ENCODE peak calls at places on chromosome 12, in six cellular contexts. N is IMR-90, H is HFFc6, S is left colon, P is Ammon's horn, V is hypothalamus. L is an unnamed sample.

GRCh38 chr12:106080111-106080732 is 58.5 kb downstream of the NUAK1 start:
- DNase-seq in N (peak), H (peak), S (no peak), P (peak), V (no peak), L (no peak)

GRCh38 chr12:66647034-66647691 is 31.7 kb downstream of the GRIP1 start:
- DNase-seq in N (peak), H (peak), S (no peak), P (no peak), V (no peak), L (no peak)

GRCh38 chr12:101581190-101581589 is 13.6 kb upstream of the MYBPC1 start:
- DNase-seq in N (no peak), H (no peak), S (no peak), P (no peak), V (no peak), L (no peak)

GRCh38 chr12:47394070-47394469 is 311.8 kb downstream of the RPAP3 start:
- DNase-seq in N (no peak), H (no peak), S (no peak), P (no peak), V (no peak), L (no peak)

GRCh38 chr12:55705802-55706402 is 1.8 kb downstream of the ITGA7 start:
- DNase-seq in N (no peak), H (no peak), S (no peak), P (no peak), V (no peak), L (no peak)

GRCh38 chr12:90167501-90167900 is 458.9 kb upstream of the ATP2B1 start:
- DNase-seq in N (no peak), H (no peak), S (no peak), P (no peak), V (no peak), L (no peak)

GRCh38 chr12:88495031-88495430 is 85.2 kb downstream of the KITLG start:
- DNase-seq in N (no peak), H (no peak), S (no peak), P (no peak), V (no peak), L (no peak)

GRCh38 chr12:34597548-34598351 is 575.5 kb downstream of the ALG10 start:
- DNase-seq in N (no peak), H (no peak), S (no peak), P (no peak), V (no peak), L (no peak)

GRCh38 chr12:53325539-53326061 is 4.2 kb upstream of the AAAS start:
- DNase-seq in N (no peak), H (no peak), S (no peak), P (peak), V (peak), L (no peak)

GRCh38 chr12:128269108-128269713 is 2.2 kb downstream of the TMEM132C start:
- DNase-seq in N (no peak), H (no peak), S (no peak), P (no peak), V (no peak), L (peak)

GRCh38 chr12:3329361-3329760 is 161.6 kb upstream of the PRMT8 start:
- DNase-seq in N (no peak), H (no peak), S (no peak), P (no peak), V (no peak), L (no peak)

GRCh38 chr12:57754411-57755193 is at the start of gene MARCHF9:
- DNase-seq in N (no peak), H (no peak), S (peak), P (peak), V (peak), L (peak)

GRCh38 chr12:100185361-100185894 is 15.2 kb upstream of the ACTR6 start:
- DNase-seq in N (no peak), H (no peak), S (no peak), P (peak), V (peak), L (no peak)

GRCh38 chr12:57138526-57139272 is 8.7 kb downstream of the LRP1-AS start:
- DNase-seq in N (no peak), H (no peak), S (peak), P (peak), V (peak), L (peak)

GRCh38 chr12:92034858-92035401 is 110.7 kb downstream of the BTG1 start:
- DNase-seq in N (peak), H (peak), S (peak), P (peak), V (peak), L (peak)

GRCh38 chr12:113222730-113223531 is 1.7 kb downstream of the TPCN1 start:
- DNase-seq in N (peak), H (peak), S (peak), P (peak), V (peak), L (peak)

GRCh38 chr12:6141048-6141447 is 16.6 kb upstream of the VWF start:
- DNase-seq in N (peak), H (no peak), S (no peak), P (peak), V (no peak), L (no peak)

GRCh38 chr12:2649201-2650030 is 145.4 kb upstream of the FKBP4 start:
- DNase-seq in N (no peak), H (no peak), S (no peak), P (no peak), V (no peak), L (no peak)

GRCh38 chr12:114004402-114004801 is 38.3 kb upstream of the RBM19 start:
- DNase-seq in N (no peak), H (no peak), S (no peak), P (no peak), V (no peak), L (no peak)

GRCh38 chr12:851343-851742 is 98.2 kb downstream of the RAD52 start:
- DNase-seq in N (peak), H (no peak), S (no peak), P (no peak), V (no peak), L (no peak)

GRCh38 chr12:124938606-124939427 is 24.4 kb upstream of the UBC start:
- DNase-seq in N (peak), H (peak), S (peak), P (peak), V (no peak), L (peak)

GRCh38 chr12:6316921-6317692 is 6.6 kb downstream of the PLEKHG6 start:
- DNase-seq in N (no peak), H (no peak), S (no peak), P (no peak), V (no peak), L (no peak)

GRCh38 chr12:2893007-2893406 is 2.3 kb downstream of the TULP3 start:
- DNase-seq in N (peak), H (peak), S (no peak), P (no peak), V (no peak), L (peak)

GRCh38 chr12:28807535-28807934 is 341.5 kb upstream of the FAR2 start:
- DNase-seq in N (no peak), H (no peak), S (no peak), P (no peak), V (no peak), L (no peak)

GRCh38 chr12:115752151-115752550 is 525.3 kb downstream of the MED13L start:
- DNase-seq in N (peak), H (no peak), S (no peak), P (no peak), V (no peak), L (no peak)

GRCh38 chr12:132335179-132335756 is 5.9 kb upstream of the GALNT9 start:
- DNase-seq in N (no peak), H (no peak), S (no peak), P (no peak), V (no peak), L (no peak)

GRCh38 chr12:96425321-96425720 is 25.1 kb upstream of the CDK17 start:
- DNase-seq in N (peak), H (peak), S (no peak), P (no peak), V (no peak), L (no peak)

GRCh38 chr12:452667-453210 is 7.0 kb upstream of the B4GALNT3 start:
- DNase-seq in N (no peak), H (no peak), S (no peak), P (no peak), V (no peak), L (no peak)

GRCh38 chr12:8948711-8949524 is 527 bp downstream of the M6PR start:
- DNase-seq in N (peak), H (peak), S (no peak), P (peak), V (peak), L (peak)

GRCh38 chr12:92502417-92503028 is 200.3 kb upstream of the PLEKHG7 start:
- DNase-seq in N (no peak), H (no peak), S (no peak), P (peak), V (no peak), L (peak)

GRCh38 chr12:47651368-47652254 is 54.2 kb downstream of the RPAP3 start:
- DNase-seq in N (peak), H (peak), S (peak), P (peak), V (peak), L (peak)

GRCh38 chr12:46296822-46297221 is 28.0 kb upstream of the SLC38A1 start:
- DNase-seq in N (no peak), H (no peak), S (no peak), P (no peak), V (no peak), L (no peak)

GRCh38 chr12:119486599-119487154 is 106.9 kb upstream of the TMEM233 start:
- DNase-seq in N (no peak), H (no peak), S (no peak), P (no peak), V (no peak), L (no peak)

GRCh38 chr12:128810182-128811127 is 13.3 kb downstream of the SLC15A4 start:
- DNase-seq in N (no peak), H (peak), S (peak), P (peak), V (peak), L (no peak)

GRCh38 chr12:128864516-128865186 is 11.4 kb downstream of the GLT1D1 start:
- DNase-seq in N (no peak), H (no peak), S (no peak), P (peak), V (no peak), L (no peak)

GRCh38 chr12:16008442-16008841 is 97.3 kb downstream of the DERA start:
- DNase-seq in N (peak), H (no peak), S (no peak), P (no peak), V (no peak), L (peak)

GRCh38 chr12:98440165-98440581 is 75.2 kb upstream of the TMPO start:
- DNase-seq in N (peak), H (peak), S (peak), P (peak), V (no peak), L (peak)

L was measured in hepatocyte.